ENCODE peak calls at places on chromosomes 3 and 15, in five cellular contexts. One of them, this sample, is unnamed.

GRCh38 chr3:35067750-35068149 is 571.6 kb upstream of the ARPP21 start:
- DNase-seq in HFF-Myc: no peak
- DNase-seq in thoracic aorta: no peak
- DNase-seq in aorta: no peak
- DNase-seq in neural progenitor cell: no peak
- DNase-seq in this sample: no peak

GRCh38 chr3:93988283-93988682 is 8.3 kb downstream of the ARL13B start:
- DNase-seq in HFF-Myc: no peak
- DNase-seq in thoracic aorta: no peak
- DNase-seq in aorta: no peak
- DNase-seq in neural progenitor cell: no peak
- DNase-seq in this sample: no peak

GRCh38 chr3:38000242-38000916 is 9.8 kb downstream of the VILL start:
- DNase-seq in HFF-Myc: no peak
- DNase-seq in thoracic aorta: no peak
- DNase-seq in aorta: peak; percentile 49
- DNase-seq in neural progenitor cell: no peak
- DNase-seq in this sample: peak; percentile 15

GRCh38 chr3:10981961-10982360 is 10.6 kb upstream of the SLC6A1 start:
- DNase-seq in HFF-Myc: no peak
- DNase-seq in thoracic aorta: no peak
- DNase-seq in aorta: no peak
- DNase-seq in neural progenitor cell: no peak
- DNase-seq in this sample: no peak

GRCh38 chr3:23612296-23612891 is 193.4 kb upstream of the UBE2E1 start:
- DNase-seq in HFF-Myc: no peak
- DNase-seq in thoracic aorta: no peak
- DNase-seq in aorta: no peak
- DNase-seq in neural progenitor cell: no peak
- DNase-seq in this sample: no peak

GRCh38 chr3:174756200-174756829 is 102.8 kb upstream of the NAALADL2 start:
- DNase-seq in HFF-Myc: no peak
- DNase-seq in thoracic aorta: no peak
- DNase-seq in aorta: no peak
- DNase-seq in neural progenitor cell: no peak
- DNase-seq in this sample: no peak

GRCh38 chr3:62605413-62606068 is 232.2 kb upstream of the FEZF2 start:
- DNase-seq in HFF-Myc: no peak
- DNase-seq in thoracic aorta: no peak
- DNase-seq in aorta: no peak
- DNase-seq in neural progenitor cell: peak; percentile 44
- DNase-seq in this sample: no peak

GRCh38 chr15:73964736-73965093 is 27.4 kb downstream of the STOML1 start:
- DNase-seq in HFF-Myc: peak; percentile 53
- DNase-seq in thoracic aorta: no peak
- DNase-seq in aorta: peak; percentile 95
- DNase-seq in neural progenitor cell: peak; percentile 85
- DNase-seq in this sample: peak; percentile 90

GRCh38 chr3:61601831-61602230 is 40.5 kb downstream of the PTPRG start:
- DNase-seq in HFF-Myc: no peak
- DNase-seq in thoracic aorta: no peak
- DNase-seq in aorta: no peak
- DNase-seq in neural progenitor cell: no peak
- DNase-seq in this sample: no peak

GRCh38 chr15:61195116-61196002 is 33.7 kb downstream of the RORA start:
- DNase-seq in HFF-Myc: peak; percentile 48
- DNase-seq in thoracic aorta: no peak
- DNase-seq in aorta: no peak
- DNase-seq in neural progenitor cell: peak; percentile 33
- DNase-seq in this sample: no peak

GRCh38 chr3:3641877-3642276 is 157.4 kb upstream of the LRRN1 start:
- DNase-seq in HFF-Myc: no peak
- DNase-seq in thoracic aorta: no peak
- DNase-seq in aorta: no peak
- DNase-seq in neural progenitor cell: no peak
- DNase-seq in this sample: no peak

GRCh38 chr3:128486692-128487537 is 6.1 kb downstream of the GATA2 start:
- DNase-seq in HFF-Myc: no peak
- DNase-seq in thoracic aorta: no peak
- DNase-seq in aorta: peak; percentile 80
- DNase-seq in neural progenitor cell: peak; percentile 62
- DNase-seq in this sample: no peak

GRCh38 chr3:20849975-20850374 is 664.0 kb upstream of the SGO1 start:
- DNase-seq in HFF-Myc: no peak
- DNase-seq in thoracic aorta: no peak
- DNase-seq in aorta: no peak
- DNase-seq in neural progenitor cell: no peak
- DNase-seq in this sample: no peak

GRCh38 chr15:64710664-64711441 is 64.5 kb downstream of the RBPMS2 start:
- DNase-seq in HFF-Myc: no peak
- DNase-seq in thoracic aorta: no peak
- DNase-seq in aorta: peak; percentile 2
- DNase-seq in neural progenitor cell: no peak
- DNase-seq in this sample: no peak

GRCh38 chr3:5019411-5020261 is 40.4 kb downstream of the BHLHE40 start:
- DNase-seq in HFF-Myc: no peak
- DNase-seq in thoracic aorta: no peak
- DNase-seq in aorta: no peak
- DNase-seq in neural progenitor cell: no peak
- DNase-seq in this sample: no peak

GRCh38 chr15:44735482-44736260 is 657 bp upstream of the TRIM69 start:
- DNase-seq in HFF-Myc: no peak
- DNase-seq in thoracic aorta: no peak
- DNase-seq in aorta: peak; percentile 81
- DNase-seq in neural progenitor cell: no peak
- DNase-seq in this sample: peak; percentile 74

GRCh38 chr15:85116925-85117646 is 135.4 kb downstream of the PDE8A start:
- DNase-seq in HFF-Myc: no peak
- DNase-seq in thoracic aorta: no peak
- DNase-seq in aorta: no peak
- DNase-seq in neural progenitor cell: no peak
- DNase-seq in this sample: no peak

GRCh38 chr15:90097475-90097874 is 4.8 kb downstream of the IDH2 start:
- DNase-seq in HFF-Myc: no peak
- DNase-seq in thoracic aorta: no peak
- DNase-seq in aorta: no peak
- DNase-seq in neural progenitor cell: no peak
- DNase-seq in this sample: no peak
- H3K4me3 ChIP-seq in HFF-Myc: no peak overlapping the region
- H3K4me3 ChIP-seq in thoracic aorta: peak overlapping the region; percentile 1
- H3K4me3 ChIP-seq in aorta: no peak overlapping the region
- H3K4me3 ChIP-seq in neural progenitor cell: no peak overlapping the region
- H3K4me3 ChIP-seq in this sample: no peak overlapping the region

GRCh38 chr15:37395100-37395468 is 294.7 kb upstream of the MEIS2 start:
- DNase-seq in HFF-Myc: no peak
- DNase-seq in thoracic aorta: no peak
- DNase-seq in aorta: no peak
- DNase-seq in neural progenitor cell: no peak
- DNase-seq in this sample: no peak
- H3K4me3 ChIP-seq in HFF-Myc: no peak overlapping the region
- H3K4me3 ChIP-seq in thoracic aorta: no peak overlapping the region
- H3K4me3 ChIP-seq in aorta: no peak overlapping the region
- H3K4me3 ChIP-seq in neural progenitor cell: no peak overlapping the region
- H3K4me3 ChIP-seq in this sample: no peak overlapping the region

GRCh38 chr15:80093854-80094418 is 34.5 kb downstream of the ZFAND6 start:
- DNase-seq in HFF-Myc: no peak
- DNase-seq in thoracic aorta: no peak
- DNase-seq in aorta: peak; percentile 79
- DNase-seq in neural progenitor cell: peak; percentile 16
- DNase-seq in this sample: peak; percentile 37

GRCh38 chr15:80095511-80095910 is 36.0 kb downstream of the ZFAND6 start:
- DNase-seq in HFF-Myc: no peak
- DNase-seq in thoracic aorta: no peak
- DNase-seq in aorta: no peak
- DNase-seq in neural progenitor cell: no peak
- DNase-seq in this sample: no peak

GRCh38 chr15:80095959-80096358 is 36.5 kb downstream of the ZFAND6 start:
- DNase-seq in HFF-Myc: no peak
- DNase-seq in thoracic aorta: no peak
- DNase-seq in aorta: no peak
- DNase-seq in neural progenitor cell: no peak
- DNase-seq in this sample: no peak

DNA sequence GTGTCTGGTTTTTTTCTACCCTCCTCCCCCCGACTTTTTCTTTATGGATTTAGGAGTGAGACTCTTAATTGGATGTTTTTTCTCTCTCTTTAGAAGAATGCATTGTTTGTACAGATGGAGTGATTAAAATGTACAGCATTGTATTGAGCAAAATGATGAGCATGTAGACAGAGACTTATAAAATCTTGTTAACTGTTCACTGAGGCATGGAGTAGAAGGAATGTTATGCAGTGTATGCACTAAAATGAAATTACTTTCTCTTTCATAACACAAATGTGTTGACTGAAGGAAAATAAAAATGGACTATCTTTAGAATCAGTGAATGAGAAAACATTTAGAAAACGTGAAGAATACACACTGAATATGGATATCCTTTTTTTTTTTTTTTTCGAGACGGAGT is 39.8 kb downstream of the ZFAND6 start:
- DNase-seq in HFF-Myc: no peak
- DNase-seq in thoracic aorta: no peak
- DNase-seq in aorta: no peak
- DNase-seq in neural progenitor cell: no peak
- DNase-seq in this sample: no peak
- H3K4me3 ChIP-seq in HFF-Myc: no peak overlapping the region
- H3K4me3 ChIP-seq in thoracic aorta: no peak overlapping the region
- H3K4me3 ChIP-seq in aorta: no peak overlapping the region
- H3K4me3 ChIP-seq in neural progenitor cell: no peak overlapping the region
- H3K4me3 ChIP-seq in this sample: no peak overlapping the region

GRCh38 chr3:52494446-52494845 is 692 bp upstream of the STAB1 start:
- DNase-seq in HFF-Myc: no peak
- DNase-seq in thoracic aorta: no peak
- DNase-seq in aorta: no peak
- DNase-seq in neural progenitor cell: no peak
- DNase-seq in this sample: no peak

GRCh38 chr3:52493232-52494017 is 1.7 kb upstream of the STAB1 start:
- DNase-seq in HFF-Myc: no peak
- DNase-seq in thoracic aorta: no peak
- DNase-seq in aorta: peak; percentile 75
- DNase-seq in neural progenitor cell: no peak
- DNase-seq in this sample: no peak

GRCh38 chr3:52490938-52491526 is 4.1 kb upstream of the STAB1 start:
- DNase-seq in HFF-Myc: no peak
- DNase-seq in thoracic aorta: no peak
- DNase-seq in aorta: no peak
- DNase-seq in neural progenitor cell: no peak
- DNase-seq in this sample: peak; percentile 61

GRCh38 chr3:52490035-52490937 is 4.9 kb upstream of the STAB1 start:
- DNase-seq in HFF-Myc: no peak
- DNase-seq in thoracic aorta: no peak
- DNase-seq in aorta: no peak
- DNase-seq in neural progenitor cell: no peak
- DNase-seq in this sample: no peak

GRCh38 chr3:52492059-52492458 is 3.1 kb upstream of the STAB1 start:
- DNase-seq in HFF-Myc: no peak
- DNase-seq in thoracic aorta: no peak
- DNase-seq in aorta: no peak
- DNase-seq in neural progenitor cell: no peak
- DNase-seq in this sample: no peak
- H3K4me3 ChIP-seq in HFF-Myc: no peak overlapping the region
- H3K4me3 ChIP-seq in thoracic aorta: no peak overlapping the region
- H3K4me3 ChIP-seq in aorta: no peak overlapping the region
- H3K4me3 ChIP-seq in neural progenitor cell: no peak overlapping the region
- H3K4me3 ChIP-seq in this sample: no peak overlapping the region

DNA sequence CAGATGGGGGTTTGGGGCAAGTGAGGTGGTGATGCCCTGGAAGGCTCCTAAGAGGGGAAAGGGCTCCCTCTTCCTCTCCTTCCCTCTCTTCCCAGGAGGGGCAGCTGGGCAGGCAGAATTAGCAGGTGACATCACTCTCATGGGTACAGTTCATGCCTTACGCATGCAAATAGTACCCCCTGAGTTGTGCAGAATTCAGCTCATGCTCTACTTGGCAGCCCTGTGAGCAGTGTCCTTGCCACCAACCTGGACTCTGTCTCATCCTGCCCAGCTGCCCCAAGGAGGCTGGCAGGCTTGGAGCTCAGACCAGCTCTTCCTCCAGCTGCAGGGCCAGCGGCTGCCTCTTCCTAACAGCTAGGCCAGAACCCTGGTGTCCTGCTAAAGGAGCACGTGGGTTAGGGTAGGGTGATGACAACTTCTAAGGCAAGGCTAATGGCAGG is 3.3 kb downstream of the CHAC1 start:
- DNase-seq in HFF-Myc: no peak
- DNase-seq in thoracic aorta: no peak
- DNase-seq in aorta: no peak
- DNase-seq in neural progenitor cell: no peak
- DNase-seq in this sample: no peak
- H3K4me3 ChIP-seq in HFF-Myc: no peak overlapping the region
- H3K4me3 ChIP-seq in thoracic aorta: no peak overlapping the region
- H3K4me3 ChIP-seq in aorta: no peak overlapping the region
- H3K4me3 ChIP-seq in neural progenitor cell: no peak overlapping the region
- H3K4me3 ChIP-seq in this sample: no peak overlapping the region

GRCh38 chr3:46463120-46463867 is 1.4 kb downstream of the LTF start:
- DNase-seq in HFF-Myc: no peak
- DNase-seq in thoracic aorta: no peak
- DNase-seq in aorta: no peak
- DNase-seq in neural progenitor cell: no peak
- DNase-seq in this sample: no peak

GRCh38 chr3:46463868-46464241 is 850 bp downstream of the LTF start:
- DNase-seq in HFF-Myc: no peak
- DNase-seq in thoracic aorta: no peak
- DNase-seq in aorta: peak; percentile 59
- DNase-seq in neural progenitor cell: no peak
- DNase-seq in this sample: no peak

GRCh38 chr3:46465196-46465520 is 453 bp upstream of the LTF start:
- DNase-seq in HFF-Myc: no peak
- DNase-seq in thoracic aorta: no peak
- DNase-seq in aorta: no peak
- DNase-seq in neural progenitor cell: no peak
- DNase-seq in this sample: no peak

GRCh38 chr3:46466273-46466672 is 1.6 kb upstream of the LTF start:
- DNase-seq in HFF-Myc: no peak
- DNase-seq in thoracic aorta: no peak
- DNase-seq in aorta: peak; percentile 69
- DNase-seq in neural progenitor cell: no peak
- DNase-seq in this sample: no peak

DNA sequence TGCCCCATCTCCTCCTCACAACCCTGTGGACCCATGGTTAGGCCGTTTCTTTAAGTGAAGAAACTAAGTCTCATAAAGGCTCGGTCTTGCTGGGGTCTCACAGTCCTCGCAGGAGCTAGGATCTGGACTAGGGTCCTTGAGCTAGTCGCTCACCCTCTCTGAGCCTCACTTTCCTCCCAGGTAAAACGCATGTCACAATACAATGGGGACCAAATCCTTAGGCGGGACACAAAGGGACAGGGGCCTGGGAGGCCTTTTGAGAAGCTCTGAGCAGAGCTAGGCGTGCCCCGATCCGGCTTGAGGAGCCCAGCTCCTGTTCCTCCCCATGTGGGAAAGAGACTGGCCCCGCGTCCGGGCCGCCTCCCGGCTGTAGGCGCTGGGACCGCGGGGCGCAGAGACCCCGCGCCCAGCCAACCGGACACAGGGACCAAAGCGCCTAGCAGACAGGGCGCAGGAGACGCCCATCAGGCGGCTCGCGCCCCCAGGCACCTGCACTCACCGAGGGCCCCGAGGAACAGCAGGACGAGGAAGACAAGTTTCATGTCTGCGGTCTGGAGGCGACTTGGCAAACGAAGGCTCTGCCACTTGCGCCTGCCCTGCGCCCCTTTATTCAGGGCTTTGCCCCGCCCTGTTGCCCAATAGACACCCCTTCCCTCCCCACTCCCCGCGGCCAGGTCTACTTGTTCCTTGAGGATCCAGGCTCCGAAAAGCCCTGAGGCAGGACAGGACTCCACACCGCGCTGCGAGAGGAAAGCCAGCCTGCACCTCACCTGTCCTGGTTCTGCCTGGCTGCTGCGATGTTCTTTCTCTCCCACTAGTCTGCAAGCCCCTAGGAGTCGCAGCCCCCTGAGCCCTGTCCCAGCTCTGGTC is at the start of gene LTF:
- DNase-seq in HFF-Myc: no peak
- DNase-seq in thoracic aorta: no peak
- DNase-seq in aorta: peak; percentile 71
- DNase-seq in neural progenitor cell: no peak
- DNase-seq in this sample: no peak
- H3K4me3 ChIP-seq in HFF-Myc: no peak within 1 kb of the TSS
- H3K4me3 ChIP-seq in thoracic aorta: no peak within 1 kb of the TSS
- H3K4me3 ChIP-seq in aorta: no peak within 1 kb of the TSS
- H3K4me3 ChIP-seq in neural progenitor cell: no peak within 1 kb of the TSS
- H3K4me3 ChIP-seq in this sample: no peak within 1 kb of the TSS